ENCODE peak calls at places on chromosomes 7 and 10, in six cellular contexts. N is HCT116, J is K562, L is A549, M is SK-N-SH, B is WTC11. X is an unnamed sample.

GRCh38 chr7:130845581-130846085 is 111.6 kb upstream of the KLF14 start:
- DNase-seq in M (no peak), L (peak), N (peak), J (no peak), B (no peak), X (no peak)

GRCh38 chr10:47062801-47063200 is 151.6 kb downstream of the PTPN20 start:
- DNase-seq in N (no peak), L (no peak), B (peak), J (peak), M (no peak), X (peak)

GRCh38 chr7:132899833-132900232 is 182.1 kb downstream of the CHCHD3 start:
- DNase-seq in B (no peak), L (no peak), M (peak), N (no peak), J (no peak), X (peak)

GRCh38 chr7:48964074-48964473 is 39.7 kb downstream of the CDC14C start:
- DNase-seq in L (no peak), N (no peak), B (no peak), M (no peak), J (no peak), X (peak)

GRCh38 chr10:44864637-44865288 is 46.4 kb upstream of the TMEM72 start:
- DNase-seq in L (peak), M (peak), B (peak), J (peak), N (peak), X (peak)

GRCh38 chr10:132883391-132883881 is 58.9 kb downstream of the CFAP46 start:
- DNase-seq in L (no peak), B (peak), J (no peak), N (no peak), M (no peak), X (no peak)

GRCh38 chr10:5094265-5095205 is at the start of gene AKR1C3:
- DNase-seq in L (peak), B (no peak), M (peak), J (peak), N (peak), X (peak)

GRCh38 chr7:28211006-28211405 is 30.4 kb upstream of the JAZF1 start:
- DNase-seq in M (no peak), B (no peak), N (no peak), L (no peak), J (no peak), X (no peak)

GRCh38 chr7:139358541-139359365 is 941 bp upstream of the LUC7L2 start:
- DNase-seq in B (no peak), L (peak), N (peak), J (peak), M (peak), X (peak)

GRCh38 chr7:3272691-3273141 is 28.3 kb upstream of the SDK1 start:
- DNase-seq in N (peak), J (no peak), L (peak), B (no peak), M (no peak), X (no peak)

GRCh38 chr7:117277576-117277975 is 45.3 kb downstream of the WNT2 start:
- DNase-seq in M (no peak), J (no peak), L (no peak), N (no peak), B (no peak), X (no peak)

GRCh38 chr10:72328045-72328828 is 26.5 kb downstream of the DNAJB12 start:
- DNase-seq in J (peak), B (peak), L (peak), M (peak), N (no peak), X (peak)

GRCh38 chr10:59877191-59877671 is 29.1 kb downstream of the CCDC6 start:
- DNase-seq in N (no peak), M (no peak), J (no peak), B (no peak), L (no peak), X (no peak)

GRCh38 chr7:70830060-70830395 is 301.9 kb upstream of the GALNT17 start:
- DNase-seq in N (no peak), B (no peak), J (no peak), L (no peak), M (no peak), X (no peak)

GRCh38 chr10:12667006-12667405 is 317.7 kb downstream of the CAMK1D start:
- DNase-seq in N (no peak), M (peak), B (no peak), L (no peak), J (no peak), X (no peak)

GRCh38 chr7:17099083-17099973 is 199.1 kb upstream of the AHR start:
- DNase-seq in M (no peak), L (peak), J (no peak), B (no peak), N (peak), X (peak)

GRCh38 chr7:105896407-105896842 is 20.0 kb upstream of the ATXN7L1 start:
- DNase-seq in N (no peak), M (peak), J (no peak), L (no peak), B (no peak), X (no peak)

GRCh38 chr10:49268185-49268584 is 30.8 kb upstream of the C10orf71 start:
- DNase-seq in M (no peak), J (peak), N (no peak), L (no peak), B (no peak), X (no peak)

GRCh38 chr7:37853468-37853867 is 5.1 kb downstream of the NME8 start:
- DNase-seq in L (peak), M (peak), N (peak), J (peak), B (peak), X (peak)

GRCh38 chr10:77970869-77971803 is 44.6 kb upstream of the DLG5 start:
- DNase-seq in N (no peak), L (peak), B (no peak), J (peak), M (peak), X (peak)

GRCh38 chr10:64636461-64636860 is 1115.3 kb downstream of the REEP3 start:
- DNase-seq in B (no peak), M (no peak), J (no peak), L (no peak), N (no peak), X (no peak)

GRCh38 chr7:42091461-42092229 is 145.4 kb downstream of the GLI3 start:
- DNase-seq in J (no peak), B (peak), L (no peak), N (no peak), M (no peak), X (no peak)

GRCh38 chr7:108076141-108076540 is 54.0 kb downstream of the LAMB4 start:
- DNase-seq in L (no peak), J (no peak), B (no peak), M (no peak), N (no peak), X (no peak)

GRCh38 chr7:133705596-133705995 is 421.5 kb upstream of the LRGUK start:
- DNase-seq in M (no peak), N (peak), B (no peak), J (no peak), L (peak), X (peak)

GRCh38 chr7:71345485-71345884 is 213.5 kb downstream of the GALNT17 start:
- DNase-seq in L (no peak), M (no peak), N (no peak), B (no peak), J (no peak), X (no peak)

GRCh38 chr10:4733150-4733842 is 92.7 kb upstream of the AKR1E2 start:
- DNase-seq in N (no peak), L (no peak), J (no peak), M (no peak), B (no peak), X (peak)

GRCh38 chr7:21620054-21620453 is 77.2 kb downstream of the DNAH11 start:
- DNase-seq in N (no peak), M (no peak), B (no peak), L (no peak), J (no peak), X (no peak)

GRCh38 chr7:90455163-90456030 is 14.0 kb upstream of the PTTG1IP2 start:
- DNase-seq in B (no peak), N (peak), J (peak), M (peak), L (peak), X (peak)

GRCh38 chr10:90862908-90863514 is 5.2 kb upstream of the HTR7 start:
- DNase-seq in N (no peak), L (peak), M (peak), B (no peak), J (peak), X (peak)

GRCh38 chr10:121710207-121710606 is 112.0 kb upstream of the FGFR2 start:
- DNase-seq in L (no peak), N (no peak), M (peak), J (no peak), B (no peak), X (no peak)

GRCh38 chr10:121518321-121518720 is 79.9 kb downstream of the FGFR2 start:
- DNase-seq in L (no peak), M (no peak), B (no peak), N (no peak), J (no peak), X (no peak)

GRCh38 chr10:44312401-44312800 is 72.5 kb downstream of the CXCL12 start:
- DNase-seq in J (no peak), M (no peak), B (no peak), N (no peak), L (no peak), X (no peak)

GRCh38 chr10:110535958-110536891 is 31.3 kb upstream of the SMC3 start:
- DNase-seq in N (no peak), B (peak), J (peak), L (no peak), M (no peak), X (peak)

GRCh38 chr10:128140425-128140824 is 14.2 kb upstream of the MKI67 start:
- DNase-seq in J (no peak), B (peak), M (no peak), N (no peak), L (no peak), X (no peak)

GRCh38 chr7:50068026-50068425 is 25.0 kb downstream of the ZPBP start:
- DNase-seq in L (peak), M (no peak), B (no peak), N (peak), J (peak), X (peak)

DNA sequence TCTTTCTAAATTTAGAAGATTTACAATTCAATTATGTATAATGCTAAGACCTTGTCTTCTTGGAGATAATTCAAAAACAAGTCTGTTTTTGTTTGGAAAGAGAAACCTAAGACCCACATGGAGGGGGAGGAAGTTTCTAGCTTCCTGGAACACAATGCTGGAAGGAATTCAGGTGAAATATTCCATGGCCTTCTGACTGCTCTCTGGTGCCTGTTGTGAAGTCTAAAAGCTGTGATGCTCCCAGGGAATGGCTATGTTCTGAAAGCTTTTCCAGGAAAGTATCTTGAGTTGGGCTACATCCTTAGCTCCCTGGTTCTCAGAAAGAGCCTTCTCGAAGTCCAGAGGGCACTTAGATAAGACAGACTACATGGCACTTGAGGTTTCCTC is 12.5 kb upstream of the PFKP start:
- DNase-seq in L (no peak), N (no peak), B (no peak), M (no peak), J (no peak), X (no peak)
- TF ChIP-seq CTCF in L (no peak), N (no peak), B (no peak), M (no peak), J (no peak), X (no peak)

GRCh38 chr7:149422065-149422913 is 38.6 kb downstream of the ZNF777 start:
- DNase-seq in N (peak), L (peak), J (peak), B (peak), M (peak), X (peak)
- TF ChIP-seq MAX in N (no peak), L (peak), J (peak), B (peak), M (no peak), X (no peak)

GRCh38 chr7:151759591-151760042 is 117.3 kb downstream of the PRKAG2 start:
- DNase-seq in N (peak), B (peak), J (peak), L (peak), M (peak), X (peak)
- TF ChIP-seq CTCF in N (peak), B (peak), J (peak), L (peak), M (peak), X (peak)

GRCh38 chr10:71222541-71223364 is 10.4 kb downstream of the UNC5B start:
- DNase-seq in N (no peak), L (no peak), B (peak), M (no peak), J (no peak), X (no peak)
- TF ChIP-seq MAX in N (no peak), L (no peak), B (no peak), M (no peak), J (no peak), X (no peak)

DNA sequence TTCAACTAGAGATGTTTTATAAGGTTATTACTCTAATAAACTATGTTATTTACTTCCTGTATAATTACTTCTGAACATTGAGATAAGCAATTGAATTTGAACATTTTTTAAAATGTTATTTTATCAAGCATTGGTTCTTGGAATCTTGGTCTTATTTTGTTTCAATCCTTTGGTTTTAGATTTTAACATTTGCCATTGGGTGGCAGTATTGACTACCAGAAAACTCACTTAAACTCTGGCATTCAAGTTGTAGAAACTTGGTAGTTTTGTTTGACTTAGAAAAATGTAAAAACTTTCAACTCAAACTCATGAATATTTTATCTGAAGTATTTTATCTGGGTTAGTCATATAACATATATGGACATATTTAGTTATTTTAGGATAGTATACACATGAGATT is 48.1 kb downstream of the ATRNL1 start:
- DNase-seq in M (peak), B (no peak), J (no peak), N (peak), L (no peak), X (peak)
- TF ChIP-seq CTCF in M (peak), B (no peak), J (peak), N (peak), L (peak), X (peak)

GRCh38 chr7:111363099-111363498 is 199.2 kb downstream of the IMMP2L start:
- DNase-seq in L (no peak), J (no peak), N (no peak), B (no peak), M (no peak), X (no peak)

GRCh38 chr7:111358915-111359314 is 203.4 kb downstream of the IMMP2L start:
- DNase-seq in M (no peak), J (no peak), B (no peak), L (no peak), N (no peak), X (no peak)

GRCh38 chr7:111362660-111363059 is 199.6 kb downstream of the IMMP2L start:
- DNase-seq in M (no peak), N (no peak), J (peak), B (no peak), L (no peak), X (no peak)

GRCh38 chr7:111370002-111370401 is 192.3 kb downstream of the IMMP2L start:
- DNase-seq in N (no peak), M (no peak), J (no peak), L (no peak), B (no peak), X (no peak)

DNA sequence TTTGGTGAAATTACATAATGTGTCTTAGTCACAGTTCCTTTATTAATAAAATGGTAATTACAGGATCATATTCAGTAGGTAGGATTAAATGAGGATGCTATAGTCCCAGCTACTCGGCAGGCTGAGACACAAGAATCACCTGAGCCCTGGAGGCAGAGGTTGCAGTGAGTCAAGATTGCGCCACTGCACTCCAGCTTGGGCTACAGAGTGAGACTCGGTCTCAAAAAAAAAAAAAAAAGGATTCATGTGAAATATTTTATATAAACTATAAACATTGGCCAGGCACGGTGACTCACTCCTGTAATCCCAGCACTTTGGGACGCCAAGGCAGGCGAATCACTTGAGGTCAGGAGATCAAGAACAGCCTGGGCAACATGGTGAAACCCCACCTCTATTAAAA is 197.9 kb downstream of the IMMP2L start:
- DNase-seq in M (no peak), N (no peak), B (no peak), L (no peak), J (no peak), X (no peak)
- TF ChIP-seq MAX in M (no peak), N (no peak), B (no peak), L (no peak), J (no peak), X (no peak)

X was measured in NB4.